ENCODE peak calls at places on chromosome 7, in nine cellular contexts. One of them, this sample, is unnamed.

GRCh38 chr7:87137271-87137670 is 15.0 kb upstream of the DMTF1 start:
- DNase-seq in HCEC 1CT: no peak
- DNase-seq in SJCRH30: no peak
- DNase-seq in left lobe of liver: no peak
- DNase-seq in erythroblast: no peak
- DNase-seq in GDM1: no peak
- DNase-seq in globus pallidus: no peak
- DNase-seq in mesothelial cell of epicardium: no peak
- DNase-seq in Calu3: no peak
- DNase-seq in this sample: no peak

GRCh38 chr7:47354831-47355541 is 226.9 kb downstream of the TNS3 start:
- DNase-seq in HCEC 1CT: no peak
- DNase-seq in SJCRH30: no peak
- DNase-seq in left lobe of liver: peak
- DNase-seq in erythroblast: peak
- DNase-seq in GDM1: no peak
- DNase-seq in globus pallidus: no peak
- DNase-seq in mesothelial cell of epicardium: no peak
- DNase-seq in Calu3: no peak
- DNase-seq in this sample: no peak

GRCh38 chr7:134781171-134781570 is 1.7 kb downstream of the CALD1 start:
- DNase-seq in HCEC 1CT: no peak
- DNase-seq in SJCRH30: no peak
- DNase-seq in left lobe of liver: no peak
- DNase-seq in erythroblast: no peak
- DNase-seq in GDM1: no peak
- DNase-seq in globus pallidus: no peak
- DNase-seq in mesothelial cell of epicardium: no peak
- DNase-seq in Calu3: no peak
- DNase-seq in this sample: no peak

GRCh38 chr7:77320161-77320560 is 96.0 kb downstream of the GSAP start:
- DNase-seq in HCEC 1CT: no peak
- DNase-seq in SJCRH30: peak
- DNase-seq in left lobe of liver: no peak
- DNase-seq in erythroblast: no peak
- DNase-seq in GDM1: no peak
- DNase-seq in globus pallidus: no peak
- DNase-seq in mesothelial cell of epicardium: no peak
- DNase-seq in Calu3: no peak
- DNase-seq in this sample: no peak

GRCh38 chr7:108146070-108146842 is 16.1 kb upstream of the LAMB4 start:
- DNase-seq in HCEC 1CT: peak
- DNase-seq in SJCRH30: peak
- DNase-seq in left lobe of liver: peak
- DNase-seq in erythroblast: peak
- DNase-seq in GDM1: peak
- DNase-seq in globus pallidus: peak
- DNase-seq in mesothelial cell of epicardium: peak
- DNase-seq in Calu3: peak
- DNase-seq in this sample: peak

GRCh38 chr7:146116452-146117219 is at the start of gene CNTNAP2:
- DNase-seq in HCEC 1CT: peak
- DNase-seq in SJCRH30: no peak
- DNase-seq in left lobe of liver: no peak
- DNase-seq in erythroblast: no peak
- DNase-seq in GDM1: no peak
- DNase-seq in globus pallidus: peak
- DNase-seq in mesothelial cell of epicardium: peak
- DNase-seq in Calu3: no peak
- DNase-seq in this sample: peak

GRCh38 chr7:82841828-82842227 is 320.9 kb downstream of the PCLO start:
- DNase-seq in HCEC 1CT: no peak
- DNase-seq in SJCRH30: no peak
- DNase-seq in left lobe of liver: no peak
- DNase-seq in erythroblast: no peak
- DNase-seq in GDM1: no peak
- DNase-seq in globus pallidus: no peak
- DNase-seq in mesothelial cell of epicardium: no peak
- DNase-seq in Calu3: no peak
- DNase-seq in this sample: no peak

GRCh38 chr7:46745700-46746090 is 824.6 kb upstream of the IGFBP3 start:
- DNase-seq in HCEC 1CT: peak
- DNase-seq in SJCRH30: no peak
- DNase-seq in left lobe of liver: no peak
- DNase-seq in erythroblast: no peak
- DNase-seq in GDM1: no peak
- DNase-seq in globus pallidus: no peak
- DNase-seq in mesothelial cell of epicardium: no peak
- DNase-seq in Calu3: peak
- DNase-seq in this sample: no peak

GRCh38 chr7:150909192-150909591 is 56.9 kb downstream of the AOC1 start:
- DNase-seq in HCEC 1CT: no peak
- DNase-seq in SJCRH30: no peak
- DNase-seq in left lobe of liver: no peak
- DNase-seq in erythroblast: no peak
- DNase-seq in GDM1: peak
- DNase-seq in globus pallidus: no peak
- DNase-seq in mesothelial cell of epicardium: no peak
- DNase-seq in Calu3: no peak
- DNase-seq in this sample: no peak

GRCh38 chr7:7944619-7945282 is 23.8 kb upstream of the GLCCI1 start:
- DNase-seq in HCEC 1CT: no peak
- DNase-seq in SJCRH30: peak
- DNase-seq in left lobe of liver: no peak
- DNase-seq in erythroblast: peak
- DNase-seq in GDM1: no peak
- DNase-seq in globus pallidus: no peak
- DNase-seq in mesothelial cell of epicardium: no peak
- DNase-seq in Calu3: no peak
- DNase-seq in this sample: no peak

GRCh38 chr7:151736403-151736909 is 140.5 kb downstream of the PRKAG2 start:
- DNase-seq in HCEC 1CT: peak
- DNase-seq in SJCRH30: peak
- DNase-seq in left lobe of liver: no peak
- DNase-seq in erythroblast: no peak
- DNase-seq in GDM1: no peak
- DNase-seq in globus pallidus: no peak
- DNase-seq in mesothelial cell of epicardium: no peak
- DNase-seq in Calu3: peak
- DNase-seq in this sample: peak

GRCh38 chr7:155477469-155477868 is 19.5 kb downstream of the EN2 start:
- DNase-seq in HCEC 1CT: no peak
- DNase-seq in SJCRH30: no peak
- DNase-seq in left lobe of liver: no peak
- DNase-seq in erythroblast: no peak
- DNase-seq in GDM1: no peak
- DNase-seq in globus pallidus: no peak
- DNase-seq in mesothelial cell of epicardium: no peak
- DNase-seq in Calu3: no peak
- DNase-seq in this sample: no peak

GRCh38 chr7:130207642-130208041 is at the start of gene SSMEM1:
- DNase-seq in HCEC 1CT: peak
- DNase-seq in SJCRH30: no peak
- DNase-seq in left lobe of liver: no peak
- DNase-seq in erythroblast: no peak
- DNase-seq in GDM1: no peak
- DNase-seq in globus pallidus: no peak
- DNase-seq in mesothelial cell of epicardium: no peak
- DNase-seq in Calu3: no peak
- DNase-seq in this sample: no peak

GRCh38 chr7:110760341-110760740 is 330.6 kb upstream of the LRRN3 start:
- DNase-seq in HCEC 1CT: no peak
- DNase-seq in SJCRH30: no peak
- DNase-seq in left lobe of liver: no peak
- DNase-seq in erythroblast: no peak
- DNase-seq in GDM1: no peak
- DNase-seq in globus pallidus: no peak
- DNase-seq in mesothelial cell of epicardium: no peak
- DNase-seq in Calu3: no peak
- DNase-seq in this sample: no peak

GRCh38 chr7:116041615-116042014 is 11.1 kb upstream of the TFEC start:
- DNase-seq in HCEC 1CT: no peak
- DNase-seq in SJCRH30: no peak
- DNase-seq in left lobe of liver: no peak
- DNase-seq in erythroblast: no peak
- DNase-seq in GDM1: no peak
- DNase-seq in globus pallidus: no peak
- DNase-seq in mesothelial cell of epicardium: no peak
- DNase-seq in Calu3: no peak
- DNase-seq in this sample: no peak

GRCh38 chr7:108368466-108368865 is 87.8 kb downstream of the NRCAM start:
- DNase-seq in HCEC 1CT: no peak
- DNase-seq in SJCRH30: no peak
- DNase-seq in left lobe of liver: no peak
- DNase-seq in erythroblast: no peak
- DNase-seq in GDM1: no peak
- DNase-seq in globus pallidus: no peak
- DNase-seq in mesothelial cell of epicardium: no peak
- DNase-seq in Calu3: no peak
- DNase-seq in this sample: no peak

GRCh38 chr7:79410345-79410744 is 43.1 kb downstream of the MAGI2 start:
- DNase-seq in HCEC 1CT: peak
- DNase-seq in SJCRH30: no peak
- DNase-seq in left lobe of liver: no peak
- DNase-seq in erythroblast: no peak
- DNase-seq in GDM1: no peak
- DNase-seq in globus pallidus: no peak
- DNase-seq in mesothelial cell of epicardium: no peak
- DNase-seq in Calu3: no peak
- DNase-seq in this sample: no peak

GRCh38 chr7:129642871-129643515 is 31.5 kb downstream of the NRF1 start:
- DNase-seq in HCEC 1CT: no peak
- DNase-seq in SJCRH30: no peak
- DNase-seq in left lobe of liver: no peak
- DNase-seq in erythroblast: no peak
- DNase-seq in GDM1: no peak
- DNase-seq in globus pallidus: peak
- DNase-seq in mesothelial cell of epicardium: no peak
- DNase-seq in Calu3: no peak
- DNase-seq in this sample: no peak

This sample was measured in HuH-7.